ENCODE peak calls at places on chromosomes 4 and X, in ten cellular contexts. L is GM12878, N is upper lobe of left lung, G is stomach, Q is tibial nerve, W is A549, O is HepG2, J is transverse colon, V is ovary, X is suprapubic skin. R is an unnamed sample.
A peak's percentile ranks its signal among the peaks of the same experiment; 100 is the strongest.

GRCh38 chr4:120865985-120866384 is 56.5 kb downstream of the PRDM5 start:
- DNase-seq in L (no peak), N (no peak), G (no peak), Q (no peak), W (no peak), O (no peak), J (no peak), V (no peak), X (no peak), R (no peak)

GRCh38 chr4:104205116-104205515 is 289.6 kb downstream of the CXXC4 start:
- DNase-seq in L (no peak), N (no peak), G (no peak), Q (no peak), W (no peak), O (no peak), J (no peak), V (no peak), X (no peak), R (no peak)

GRCh38 chrX:30253257-30253656 is 6.3 kb downstream of the MAGEB1 start:
- DNase-seq in L (peak; percentile 8), N (no peak), G (no peak), Q (no peak), W (no peak), O (no peak), J (no peak), V (no peak), X (no peak), R (no peak)

GRCh38 chr4:14667624-14668295 is 334.5 kb upstream of the CPEB2 start:
- DNase-seq in L (no peak), N (no peak), G (no peak), Q (no peak), W (no peak), O (no peak), J (no peak), V (no peak), X (no peak), R (no peak)

GRCh38 chr4:89001647-89002518 is 55.1 kb downstream of the FAM13A start:
- DNase-seq in L (no peak), N (no peak), G (no peak), Q (no peak), W (no peak), O (no peak), J (no peak), V (no peak), X (no peak), R (no peak)

GRCh38 chr4:82515705-82516104 is 46.1 kb downstream of the TMEM150C start:
- DNase-seq in L (no peak), N (no peak), G (peak; percentile 38), Q (peak; percentile 25), W (no peak), O (no peak), J (no peak), V (peak; percentile 53), X (no peak), R (no peak)

GRCh38 chrX:7690842-7691241 is 152.1 kb upstream of the VCX start:
- DNase-seq in L (no peak), N (no peak), G (no peak), Q (no peak), W (no peak), O (no peak), J (no peak), V (no peak), X (no peak), R (no peak)

GRCh38 chr4:126784966-126785580 is 847.7 kb upstream of the INTU start:
- DNase-seq in L (no peak), N (no peak), G (no peak), Q (no peak), W (no peak), O (no peak), J (no peak), V (no peak), X (no peak), R (no peak)

GRCh38 chr4:151540728-151541437 is 131.9 kb downstream of the FHIP1A start:
- DNase-seq in L (no peak), N (no peak), G (no peak), Q (no peak), W (peak; percentile 40), O (no peak), J (peak; percentile 43), V (no peak), X (no peak), R (no peak)

GRCh38 chrX:259692-260355 is 21.4 kb upstream of the PLCXD1 start:
- DNase-seq in L (no peak), N (no peak), G (peak; percentile 22), Q (no peak), W (peak; percentile 36), O (no peak), J (no peak), V (no peak), X (no peak), R (peak; percentile 56)

GRCh38 chr4:140980426-140981200 is 152.7 kb downstream of the RNF150 start:
- DNase-seq in L (no peak), N (no peak), G (no peak), Q (no peak), W (no peak), O (no peak), J (no peak), V (no peak), X (no peak), R (no peak)

GRCh38 chrX:71191253-71191652 is 31.8 kb upstream of the GJB1 start:
- DNase-seq in L (no peak), N (no peak), G (no peak), Q (no peak), W (no peak), O (no peak), J (no peak), V (no peak), X (no peak), R (no peak)

DNA sequence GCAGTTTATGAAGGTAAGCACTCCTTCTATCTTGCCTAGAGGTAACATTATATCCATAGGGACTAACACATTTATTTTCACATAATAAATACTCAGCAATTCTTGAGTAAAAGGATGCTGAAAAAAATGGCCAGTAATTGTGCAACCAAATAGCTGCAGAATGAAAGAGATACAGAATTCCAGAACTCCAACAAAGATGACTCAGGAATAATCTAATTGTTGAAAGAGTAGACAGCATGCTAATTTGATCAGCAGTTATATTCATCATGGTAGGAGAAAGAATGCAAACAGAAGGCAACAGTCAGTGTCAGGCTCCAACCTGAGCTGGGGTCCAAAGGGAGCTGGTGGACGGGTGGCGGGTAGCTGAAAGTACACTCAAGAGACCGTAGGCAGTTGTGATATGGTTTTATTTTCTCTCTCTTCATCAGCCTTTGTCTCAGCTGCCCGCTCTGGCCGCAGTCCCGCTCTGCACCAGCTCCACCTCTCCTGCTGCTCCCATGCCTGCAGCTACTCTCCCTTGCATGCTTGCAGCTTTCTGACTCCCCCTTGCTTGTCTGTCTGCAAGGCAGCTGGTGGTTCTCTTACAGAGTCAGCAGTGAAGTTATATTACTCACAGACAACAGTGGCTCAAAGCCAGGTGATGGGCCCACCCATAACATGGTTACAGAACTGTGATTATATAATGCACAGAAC is 1150.0 kb downstream of the STIM2 start:
- DNase-seq in L (no peak), N (no peak), G (no peak), Q (no peak), W (no peak), O (no peak), J (no peak), V (no peak), X (no peak), R (no peak)
- TF ChIP-seq EP300 in L (no peak), N (no peak), G (no peak), Q (no peak), W (no peak), O (no peak), J (no peak), V (no peak), X (no peak), R (no peak)

GRCh38 chrX:49840679-49841078 is 11.6 kb downstream of the PAGE4 start:
- DNase-seq in L (peak; percentile 15), N (peak; percentile 65), G (peak; percentile 78), Q (no peak), W (peak; percentile 19), O (peak; percentile 83), J (peak; percentile 27), V (peak; percentile 17), X (no peak), R (no peak)
- TF ChIP-seq EP300 in L (no peak), N (no peak), G (no peak), Q (no peak), W (no peak), O (no peak), J (no peak), V (no peak), X (no peak), R (no peak)

GRCh38 chr4:107893171-107894137 is 37.9 kb upstream of the CYP2U1 start:
- DNase-seq in L (no peak), N (no peak), G (no peak), Q (no peak), W (no peak), O (no peak), J (no peak), V (no peak), X (no peak), R (no peak)
- TF ChIP-seq EP300 in L (no peak), N (no peak), G (no peak), Q (no peak), W (no peak), O (no peak), J (no peak), V (no peak), X (no peak), R (no peak)

GRCh38 chr4:129929052-129929451 is 833.1 kb downstream of the C4orf33 start:
- DNase-seq in L (no peak), N (no peak), G (no peak), Q (no peak), W (no peak), O (no peak), J (no peak), V (no peak), X (no peak), R (no peak)
- TF ChIP-seq EP300 in L (no peak), N (no peak), G (no peak), Q (no peak), W (no peak), O (no peak), J (no peak), V (no peak), X (no peak), R (no peak)